ENCODE peak calls at places on chromosomes 3 and 15, in seven cellular contexts. Q is K562, X is psoas muscle, H is hepatocyte, O is tibial artery, U is H1, P is adrenal gland. A is an unnamed sample.

GRCh38 chr3:186209810-186210752 is 101.2 kb upstream of the ETV5 start:
- DNase-seq in U (no peak), H (peak), Q (peak), X (peak), P (peak), O (peak), A (peak)

GRCh38 chr15:48928877-48929538 is 34.7 kb downstream of the SHC4 start:
- DNase-seq in X (no peak), O (no peak), Q (no peak), P (no peak), H (no peak), U (no peak), A (no peak)

GRCh38 chr3:64848822-64849221 is 161.0 kb upstream of the ADAMTS9 start:
- DNase-seq in O (no peak), H (no peak), P (no peak), Q (no peak), U (no peak), X (no peak), A (peak)

GRCh38 chr15:44861917-44862316 is 94.6 kb upstream of the TERB2 start:
- DNase-seq in Q (no peak), O (no peak), U (no peak), P (no peak), X (no peak), H (no peak), A (no peak)

GRCh38 chr3:23825802-23826201 is 20.0 kb downstream of the UBE2E1 start:
- DNase-seq in U (no peak), H (no peak), P (no peak), X (no peak), O (no peak), Q (no peak), A (no peak)

GRCh38 chr15:34049096-34049495 is 10.1 kb upstream of the AVEN start:
- DNase-seq in X (no peak), Q (no peak), H (peak), U (no peak), P (no peak), O (no peak), A (peak)

GRCh38 chr3:18295171-18295920 is 129.8 kb downstream of the SATB1 start:
- DNase-seq in P (no peak), U (peak), H (peak), O (no peak), Q (peak), X (no peak), A (peak)

GRCh38 chr3:171228228-171228627 is 201.7 kb upstream of the SLC2A2 start:
- DNase-seq in Q (no peak), H (no peak), X (no peak), P (no peak), U (no peak), O (no peak), A (no peak)

GRCh38 chr3:129506272-129506742 is 22.1 kb upstream of the RHO start:
- DNase-seq in U (no peak), Q (no peak), P (no peak), O (no peak), H (no peak), X (no peak), A (no peak)

DNA sequence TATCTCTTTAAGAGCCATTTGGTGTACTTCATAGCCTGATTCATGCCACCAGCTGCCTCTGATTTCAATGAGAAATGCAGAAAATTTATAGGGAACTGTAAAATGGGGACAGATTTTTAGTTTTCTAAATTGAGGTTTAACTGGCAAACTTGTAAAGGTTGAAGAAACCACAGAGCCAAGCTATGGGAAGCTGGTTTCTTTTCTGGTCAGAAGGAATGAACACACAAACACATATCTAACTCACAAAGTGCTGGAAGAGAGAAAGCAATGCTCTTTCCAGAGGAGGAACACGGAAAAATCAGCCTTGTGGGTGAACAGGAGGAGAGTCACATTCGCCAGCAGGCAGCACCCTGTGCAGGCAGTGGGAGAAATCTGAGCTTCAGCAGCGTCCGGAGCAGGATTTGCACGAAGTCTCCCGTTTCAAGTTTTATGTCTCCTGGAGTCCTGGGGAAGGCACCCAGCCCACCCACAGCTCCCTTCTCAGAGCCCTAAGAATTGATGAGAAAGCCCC is 481 bp downstream of the MASP1 start:
- DNase-seq in H (peak), U (no peak), P (no peak), Q (no peak), O (no peak), X (peak), A (peak)
- H3K4me3 ChIP-seq in H (peak), U (peak), P (no peak), Q (no peak), O (peak), X (no peak), A (peak)

GRCh38 chr3:52847726-52848125 is 12.9 kb upstream of the MUSTN1 start:
- DNase-seq in X (peak), Q (no peak), H (no peak), P (no peak), O (peak), U (no peak), A (no peak)

GRCh38 chr3:52846427-52846983 is 11.7 kb upstream of the MUSTN1 start:
- DNase-seq in P (no peak), H (no peak), X (peak), U (no peak), O (peak), Q (no peak), A (no peak)

GRCh38 chr3:52847241-52847640 is 12.4 kb upstream of the MUSTN1 start:
- DNase-seq in X (peak), O (peak), U (no peak), P (no peak), H (no peak), Q (no peak), A (no peak)

GRCh38 chr3:52849656-52850055 is 14.8 kb upstream of the MUSTN1 start:
- DNase-seq in X (peak), Q (no peak), P (no peak), O (peak), U (no peak), H (no peak), A (no peak)

GRCh38 chr3:52848617-52849016 is 13.8 kb upstream of the MUSTN1 start:
- DNase-seq in X (peak), O (peak), H (no peak), U (no peak), P (peak), Q (peak), A (peak)
- TF ChIP-seq CTCF in X (no peak), O (no peak), H (no peak), U (no peak), P (no peak), Q (no peak), A (no peak)

DNA sequence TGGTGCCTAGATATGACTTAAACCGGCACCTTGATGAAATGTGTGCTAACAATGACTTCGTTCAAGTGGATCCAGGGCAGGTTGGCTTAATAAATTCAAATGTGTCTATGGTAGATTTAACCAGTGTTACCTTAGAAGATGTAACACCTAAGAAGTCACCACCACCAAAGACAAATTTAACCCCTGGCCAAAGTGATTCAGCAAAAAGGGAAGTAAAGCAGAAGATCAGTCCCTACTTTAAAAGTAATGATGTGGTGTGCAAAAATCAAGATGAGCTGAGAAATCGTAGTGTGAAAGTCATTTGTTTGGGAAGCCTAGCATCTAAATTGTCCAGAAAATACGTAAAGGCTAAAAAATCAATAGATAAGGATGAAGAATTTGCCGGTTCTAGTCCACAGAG is 1.1 kb downstream of the FAN1 start:
- DNase-seq in H (no peak), Q (no peak), O (no peak), X (no peak), U (no peak), P (no peak), A (no peak)
- H3K4me3 ChIP-seq in H (peak), Q (peak), O (no peak), X (peak), U (no peak), P (no peak), A (no peak)

DNA sequence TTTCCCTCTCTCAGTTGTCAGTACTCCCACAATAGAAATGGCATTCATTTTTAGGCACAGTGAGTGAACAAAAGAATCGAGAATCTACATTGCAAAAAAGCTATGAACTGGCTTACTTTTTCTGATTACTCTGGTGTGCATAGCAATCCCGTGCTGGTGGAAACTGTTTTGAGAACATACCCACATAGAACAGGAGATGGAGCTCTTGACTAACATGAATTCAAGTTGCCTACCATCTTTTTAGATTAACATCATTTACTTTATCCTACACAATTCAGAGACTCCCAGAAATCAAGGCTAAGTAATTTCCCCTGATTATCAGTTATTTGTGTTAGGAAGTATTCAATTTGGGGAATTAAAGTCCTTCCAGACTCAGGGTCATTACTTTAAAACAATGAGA is 326.6 kb downstream of the ARPP21 start:
- DNase-seq in U (no peak), X (no peak), Q (no peak), H (peak), O (no peak), P (no peak), A (peak)
- TF ChIP-seq CTCF in U (no peak), X (peak), Q (no peak), H (peak), O (peak), P (no peak), A (peak)

DNA sequence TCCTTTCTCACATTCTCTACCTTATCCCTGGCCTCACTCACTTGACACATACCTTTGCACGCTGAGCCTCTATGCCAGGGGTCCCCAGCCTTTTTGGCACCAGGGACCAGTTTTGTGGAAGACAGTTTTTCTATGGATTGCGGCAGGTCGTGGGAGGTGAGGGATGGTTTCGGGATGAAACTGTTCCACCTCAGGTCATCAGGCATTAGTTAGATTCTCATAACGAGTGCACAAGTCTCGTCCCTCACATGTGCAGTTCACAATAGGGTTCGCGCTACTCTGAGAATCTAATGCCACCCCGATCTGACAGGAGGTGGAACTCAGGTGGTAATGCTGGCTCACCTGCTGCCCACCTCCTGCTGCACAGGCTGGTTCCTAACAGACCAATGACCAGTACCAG is 112.5 kb upstream of the EIF1B start:
- DNase-seq in X (no peak), O (no peak), P (no peak), Q (no peak), H (no peak), U (no peak), A (no peak)
- H3K4me3 ChIP-seq in X (no peak), O (no peak), P (no peak), Q (no peak), H (no peak), U (no peak), A (no peak)

GRCh38 chr3:192183109-192183508 is 544.2 kb downstream of the FGF12 start:
- DNase-seq in H (no peak), P (no peak), O (no peak), U (no peak), Q (no peak), X (no peak), A (no peak)

GRCh38 chr3:192187485-192188051 is 539.8 kb downstream of the FGF12 start:
- DNase-seq in P (no peak), O (no peak), H (no peak), Q (no peak), X (no peak), U (no peak), A (no peak)

GRCh38 chr3:192186508-192186907 is 540.8 kb downstream of the FGF12 start:
- DNase-seq in O (no peak), X (no peak), P (no peak), H (no peak), Q (no peak), U (no peak), A (no peak)

GRCh38 chr3:192194081-192194480 is 533.3 kb downstream of the FGF12 start:
- DNase-seq in O (no peak), H (no peak), P (no peak), X (no peak), Q (no peak), U (no peak), A (no peak)

GRCh38 chr3:192188218-192188835 is 539.0 kb downstream of the FGF12 start:
- DNase-seq in Q (peak), U (peak), H (peak), O (peak), P (peak), X (peak), A (no peak)
- TF ChIP-seq CTCF in Q (peak), U (peak), H (peak), O (no peak), P (peak), X (peak), A (peak)

DNA sequence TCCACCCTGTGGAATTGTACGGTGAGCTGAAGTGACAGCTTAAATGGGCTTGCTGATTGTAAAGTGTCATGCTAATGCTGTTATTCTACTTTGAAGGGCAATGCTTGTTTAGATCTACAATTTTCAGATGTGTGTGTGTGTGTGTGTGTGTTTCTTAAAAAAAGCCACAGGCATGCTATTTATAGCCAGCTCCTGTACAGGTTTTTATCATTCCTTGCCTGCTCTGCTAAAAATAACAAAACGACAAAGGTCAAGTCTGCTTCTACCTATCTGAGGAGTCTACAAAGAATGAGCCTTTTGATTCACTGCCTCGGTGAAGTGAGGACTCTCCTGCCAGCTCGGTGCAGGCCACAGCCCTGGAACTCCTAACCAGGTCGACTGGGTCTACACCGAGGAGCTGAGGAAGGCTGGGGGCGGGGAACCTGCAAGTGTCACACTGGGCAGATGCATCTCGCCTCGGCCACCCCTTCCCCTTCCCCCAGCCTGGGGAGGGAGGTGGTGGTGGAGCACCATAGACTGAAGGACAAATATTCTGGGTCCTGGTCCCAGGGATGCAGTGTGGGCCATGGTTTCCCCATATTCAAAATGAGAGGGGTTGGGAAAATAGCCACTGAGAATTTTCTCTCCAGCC is 11.6 kb upstream of the ATP2B2 start:
- DNase-seq in Q (no peak), O (no peak), P (no peak), U (no peak), H (no peak), X (no peak), A (no peak)
- H3K4me3 ChIP-seq in Q (no peak), O (no peak), P (no peak), U (no peak), H (no peak), X (no peak), A (no peak)

GRCh38 chr3:69207036-69207435 is 84.6 kb upstream of the LMOD3 start:
- DNase-seq in U (no peak), H (no peak), Q (no peak), P (no peak), O (no peak), X (no peak), A (no peak)

GRCh38 chr3:69212411-69213160 is 90.2 kb upstream of the LMOD3 start:
- DNase-seq in O (no peak), H (peak), Q (no peak), P (no peak), U (no peak), X (no peak), A (peak)

GRCh38 chr3:69205385-69205784 is 83.0 kb upstream of the LMOD3 start:
- DNase-seq in Q (no peak), U (no peak), O (no peak), X (no peak), H (no peak), P (no peak), A (no peak)

GRCh38 chr3:69210068-69210730 is 87.8 kb upstream of the LMOD3 start:
- DNase-seq in U (no peak), Q (no peak), H (no peak), P (no peak), X (no peak), O (no peak), A (no peak)

DNA sequence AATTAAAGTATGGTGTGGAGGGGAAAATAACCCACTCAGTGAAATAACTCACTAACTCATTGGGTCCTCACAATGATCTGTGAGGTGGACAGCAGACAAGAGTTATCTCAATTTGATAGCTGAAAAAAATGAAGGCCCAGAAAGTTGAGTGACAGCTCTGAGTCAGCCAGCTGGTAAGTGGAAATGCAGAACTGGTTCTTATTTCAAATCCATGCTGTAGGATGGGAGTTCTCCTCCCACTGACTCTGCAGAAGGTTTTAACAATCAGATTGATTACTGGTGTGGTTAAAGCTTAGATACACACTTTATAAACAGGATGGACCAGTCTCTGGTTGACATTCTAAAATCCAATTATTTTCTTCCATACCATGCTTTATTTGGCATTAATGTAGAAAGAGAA is 87.0 kb upstream of the LMOD3 start:
- DNase-seq in H (no peak), U (no peak), P (no peak), Q (no peak), X (no peak), O (no peak), A (no peak)
- TF ChIP-seq CTCF in H (no peak), U (no peak), P (no peak), Q (no peak), X (no peak), O (no peak), A (no peak)

DNA sequence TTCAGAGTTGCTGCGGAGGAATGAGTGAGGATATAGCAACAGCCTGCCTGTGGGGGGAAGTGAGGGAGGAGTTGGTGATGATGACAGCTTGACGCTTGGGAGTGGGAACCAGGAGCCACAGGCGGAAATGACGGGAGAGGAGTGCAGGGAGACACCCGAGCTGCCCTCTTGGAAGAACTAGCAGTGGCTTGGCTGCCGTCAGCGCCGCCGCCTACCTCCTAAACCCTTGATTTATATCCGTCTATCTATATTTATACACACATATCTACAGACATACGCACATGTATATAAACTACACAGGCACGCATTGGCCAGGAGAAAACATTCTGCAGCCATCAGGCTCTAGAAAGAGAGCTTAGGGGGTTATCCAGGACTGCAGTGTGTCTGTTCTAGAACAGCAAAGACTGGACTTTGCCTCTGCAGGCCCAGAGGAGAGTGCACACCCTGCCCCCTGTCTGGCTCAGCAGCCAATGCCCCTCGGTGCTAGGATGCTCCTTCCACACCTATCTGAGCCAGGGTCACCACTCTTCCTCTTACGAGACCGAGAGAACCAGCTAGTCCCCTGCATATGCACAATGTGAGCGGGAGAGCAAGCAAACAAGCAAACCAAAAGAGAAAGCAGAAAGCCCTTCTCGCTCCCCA is 45.3 kb upstream of the MAGEF1 start:
- DNase-seq in H (peak), X (peak), U (no peak), Q (no peak), P (peak), O (peak), A (peak)
- H3K4me3 ChIP-seq in H (no peak), X (no peak), U (no peak), Q (no peak), P (no peak), O (peak), A (peak)

GRCh38 chr3:196988241-196989029 is 19.8 kb upstream of the PIGZ start:
- DNase-seq in Q (peak), H (peak), U (no peak), P (peak), X (peak), O (no peak), A (no peak)
- TF ChIP-seq CTCF in Q (peak), H (peak), U (no peak), P (no peak), X (no peak), O (no peak), A (no peak)